ENCODE peak calls at places on chromosome 7, in six cellular contexts. One of them, this sample, is unnamed.

GRCh38 chr7:151631149-151631967 is 111.7 kb upstream of the RHEB start:
- DNase-seq in activated naive CD8-positive, alpha-beta T cell treated with anti-CD3 and anti-CD28 coated beads, Interleukin-2, amount 50 U/mL, for 24 hours: no peak
- DNase-seq in mesenteric fat pad: no peak
- DNase-seq in Kasumi-1: peak
- DNase-seq in germinal center: no peak
- DNase-seq in esophagus squamous epithelium: no peak
- DNase-seq in this sample: no peak

GRCh38 chr7:157483971-157484410 is 147.2 kb downstream of the DNAJB6 start:
- DNase-seq in mesenteric fat pad: peak
- DNase-seq in Kasumi-1: no peak
- DNase-seq in activated naive CD8-positive, alpha-beta T cell treated with anti-CD3 and anti-CD28 coated beads, Interleukin-2, amount 50 U/mL, for 24 hours: no peak
- DNase-seq in esophagus squamous epithelium: no peak
- DNase-seq in germinal center: no peak
- DNase-seq in this sample: no peak

GRCh38 chr7:139731802-139732470 is 45.9 kb downstream of the HIPK2 start:
- DNase-seq in Kasumi-1: peak
- DNase-seq in germinal center: no peak
- DNase-seq in esophagus squamous epithelium: peak
- DNase-seq in mesenteric fat pad: no peak
- DNase-seq in activated naive CD8-positive, alpha-beta T cell treated with anti-CD3 and anti-CD28 coated beads, Interleukin-2, amount 50 U/mL, for 24 hours: no peak
- DNase-seq in this sample: peak

GRCh38 chr7:106120500-106120899 is 8.4 kb upstream of the SYPL1 start:
- DNase-seq in Kasumi-1: no peak
- DNase-seq in germinal center: no peak
- DNase-seq in mesenteric fat pad: no peak
- DNase-seq in esophagus squamous epithelium: no peak
- DNase-seq in activated naive CD8-positive, alpha-beta T cell treated with anti-CD3 and anti-CD28 coated beads, Interleukin-2, amount 50 U/mL, for 24 hours: no peak
- DNase-seq in this sample: no peak

GRCh38 chr7:106464651-106465050 is 179.9 kb upstream of the NAMPT start:
- DNase-seq in esophagus squamous epithelium: no peak
- DNase-seq in Kasumi-1: no peak
- DNase-seq in germinal center: no peak
- DNase-seq in activated naive CD8-positive, alpha-beta T cell treated with anti-CD3 and anti-CD28 coated beads, Interleukin-2, amount 50 U/mL, for 24 hours: no peak
- DNase-seq in mesenteric fat pad: no peak
- DNase-seq in this sample: no peak

GRCh38 chr7:47931005-47931787 is 17.1 kb downstream of the PKD1L1 start:
- DNase-seq in activated naive CD8-positive, alpha-beta T cell treated with anti-CD3 and anti-CD28 coated beads, Interleukin-2, amount 50 U/mL, for 24 hours: no peak
- DNase-seq in esophagus squamous epithelium: no peak
- DNase-seq in germinal center: no peak
- DNase-seq in mesenteric fat pad: no peak
- DNase-seq in Kasumi-1: no peak
- DNase-seq in this sample: peak

GRCh38 chr7:68321776-68322496 is 1276.3 kb upstream of the AUTS2 start:
- DNase-seq in esophagus squamous epithelium: no peak
- DNase-seq in mesenteric fat pad: no peak
- DNase-seq in Kasumi-1: no peak
- DNase-seq in activated naive CD8-positive, alpha-beta T cell treated with anti-CD3 and anti-CD28 coated beads, Interleukin-2, amount 50 U/mL, for 24 hours: no peak
- DNase-seq in germinal center: no peak
- DNase-seq in this sample: peak

GRCh38 chr7:51316262-51316665 is 345 bp downstream of the COBL start:
- DNase-seq in mesenteric fat pad: no peak
- DNase-seq in germinal center: no peak
- DNase-seq in esophagus squamous epithelium: no peak
- DNase-seq in Kasumi-1: no peak
- DNase-seq in activated naive CD8-positive, alpha-beta T cell treated with anti-CD3 and anti-CD28 coated beads, Interleukin-2, amount 50 U/mL, for 24 hours: peak
- DNase-seq in this sample: no peak

GRCh38 chr7:44973610-44974401 is 5.0 kb downstream of the MYO1G start:
- DNase-seq in esophagus squamous epithelium: no peak
- DNase-seq in mesenteric fat pad: no peak
- DNase-seq in activated naive CD8-positive, alpha-beta T cell treated with anti-CD3 and anti-CD28 coated beads, Interleukin-2, amount 50 U/mL, for 24 hours: peak
- DNase-seq in Kasumi-1: peak
- DNase-seq in germinal center: no peak
- DNase-seq in this sample: no peak

GRCh38 chr7:1232623-1233327 is at the start of gene UNCX:
- DNase-seq in germinal center: no peak
- DNase-seq in Kasumi-1: no peak
- DNase-seq in activated naive CD8-positive, alpha-beta T cell treated with anti-CD3 and anti-CD28 coated beads, Interleukin-2, amount 50 U/mL, for 24 hours: no peak
- DNase-seq in esophagus squamous epithelium: no peak
- DNase-seq in mesenteric fat pad: no peak
- DNase-seq in this sample: no peak

GRCh38 chr7:125661-126060 is 66.7 kb upstream of the FAM20C start:
- DNase-seq in Kasumi-1: no peak
- DNase-seq in esophagus squamous epithelium: no peak
- DNase-seq in germinal center: no peak
- DNase-seq in mesenteric fat pad: no peak
- DNase-seq in activated naive CD8-positive, alpha-beta T cell treated with anti-CD3 and anti-CD28 coated beads, Interleukin-2, amount 50 U/mL, for 24 hours: no peak
- DNase-seq in this sample: no peak

GRCh38 chr7:92641921-92642511 is 51.8 kb upstream of the FAM133B start:
- DNase-seq in mesenteric fat pad: no peak
- DNase-seq in germinal center: no peak
- DNase-seq in Kasumi-1: peak
- DNase-seq in esophagus squamous epithelium: no peak
- DNase-seq in activated naive CD8-positive, alpha-beta T cell treated with anti-CD3 and anti-CD28 coated beads, Interleukin-2, amount 50 U/mL, for 24 hours: peak
- DNase-seq in this sample: peak

GRCh38 chr7:90857595-90857994 is 261.5 kb downstream of the CDK14 start:
- DNase-seq in germinal center: no peak
- DNase-seq in esophagus squamous epithelium: no peak
- DNase-seq in mesenteric fat pad: no peak
- DNase-seq in activated naive CD8-positive, alpha-beta T cell treated with anti-CD3 and anti-CD28 coated beads, Interleukin-2, amount 50 U/mL, for 24 hours: no peak
- DNase-seq in Kasumi-1: no peak
- DNase-seq in this sample: no peak

GRCh38 chr7:156480671-156481070 is 159.9 kb upstream of the RNF32 start:
- DNase-seq in mesenteric fat pad: no peak
- DNase-seq in germinal center: no peak
- DNase-seq in esophagus squamous epithelium: no peak
- DNase-seq in activated naive CD8-positive, alpha-beta T cell treated with anti-CD3 and anti-CD28 coated beads, Interleukin-2, amount 50 U/mL, for 24 hours: no peak
- DNase-seq in Kasumi-1: no peak
- DNase-seq in this sample: no peak